ENCODE peak calls at places on chromosomes 4 and X, in five cellular contexts. V, P, R, L and D are unnamed samples.

GRCh38 chrX:6959006-6959405 is 188.5 kb upstream of the STS start:
- DNase-seq in V (no peak), P (no peak), R (no peak), L (no peak), D (no peak)

GRCh38 chrX:153494541-153495361 is at the start of gene BGN:
- DNase-seq in V (peak), P (no peak), R (peak), L (peak), D (peak)

GRCh38 chr4:65535128-65535527 is 135.2 kb downstream of the EPHA5 start:
- DNase-seq in V (no peak), P (no peak), R (peak), L (no peak), D (no peak)

GRCh38 chr4:152535236-152535902 is 523 bp downstream of the FBXW7 start:
- DNase-seq in V (no peak), P (peak), R (no peak), L (peak), D (no peak)

GRCh38 chr4:28600958-28601357 is 1740.3 kb downstream of the STIM2 start:
- DNase-seq in V (no peak), P (no peak), R (no peak), L (no peak), D (no peak)

GRCh38 chr4:142406051-142406549 is 440.0 kb downstream of the INPP4B start:
- DNase-seq in V (no peak), P (no peak), R (peak), L (no peak), D (peak)

GRCh38 chr4:121256346-121256745 is 92.2 kb upstream of the TNIP3 start:
- DNase-seq in V (peak), P (no peak), R (peak), L (peak), D (peak)

GRCh38 chr4:189128341-189128740 is 812.3 kb upstream of the FRG1 start:
- DNase-seq in V (no peak), P (no peak), R (no peak), L (no peak), D (no peak)

GRCh38 chr4:53119685-53120084 is 246.2 kb downstream of the SCFD2 start:
- DNase-seq in V (peak), P (no peak), R (peak), L (no peak), D (peak)

GRCh38 chr4:186695392-186695791 is 28.3 kb downstream of the FAT1 start:
- DNase-seq in V (no peak), P (no peak), R (no peak), L (no peak), D (no peak)

GRCh38 chrX:132022115-132022862 is 813 bp upstream of the STK26 start:
- DNase-seq in V (no peak), P (no peak), R (no peak), L (no peak), D (no peak)

GRCh38 chrX:129653985-129654651 is 638 bp downstream of the APLN start:
- DNase-seq in V (no peak), P (no peak), R (peak), L (peak), D (peak)

GRCh38 chr4:173325007-173325736 is 9.0 kb downstream of the HMGB2 start:
- DNase-seq in V (no peak), P (no peak), R (no peak), L (no peak), D (no peak)

GRCh38 chr4:141501395-141501794 is 135.0 kb upstream of the IL15 start:
- DNase-seq in V (no peak), P (no peak), R (no peak), L (no peak), D (peak)

GRCh38 chr4:20249333-20249732 is 2.4 kb upstream of the SLIT2 start:
- DNase-seq in V (peak), P (no peak), R (peak), L (no peak), D (peak)

GRCh38 chr4:170423137-170423536 is 333.4 kb upstream of the AADAT start:
- DNase-seq in V (no peak), P (no peak), R (peak), L (no peak), D (peak)

GRCh38 chrX:21612154-21612553 is 46.0 kb downstream of the KLHL34 start:
- DNase-seq in V (no peak), P (no peak), R (no peak), L (no peak), D (no peak)

GRCh38 chrX:318739-319578 is at the start of gene GTPBP6:
- DNase-seq in V (peak), P (peak), R (peak), L (peak), D (peak)

GRCh38 chr4:83582289-83582756 is 46.4 kb downstream of the GPAT3 start:
- DNase-seq in V (no peak), P (peak), R (peak), L (no peak), D (no peak)

GRCh38 chr4:17173300-17173699 is 274.9 kb upstream of the LDB2 start:
- DNase-seq in V (no peak), P (no peak), R (no peak), L (no peak), D (no peak)

GRCh38 chr4:140296871-140297570 is 76.4 kb upstream of the SCOC start:
- DNase-seq in V (no peak), P (no peak), R (peak), L (no peak), D (peak)

GRCh38 chr4:4364486-4365208 is 22.3 kb upstream of the NSG1 start:
- DNase-seq in V (no peak), P (no peak), R (no peak), L (no peak), D (no peak)

GRCh38 chr4:69861756-69862155 is 1.8 kb upstream of the SULT1E1 start:
- DNase-seq in V (no peak), P (no peak), R (no peak), L (no peak), D (peak)

GRCh38 chr4:158033416-158033863 is 139.4 kb downstream of the GASK1B start:
- DNase-seq in V (no peak), P (no peak), R (peak), L (no peak), D (peak)

GRCh38 chr4:100165809-100166208 is 24.5 kb downstream of the DDIT4L start:
- DNase-seq in V (no peak), P (no peak), R (peak), L (no peak), D (peak)

GRCh38 chr4:188452097-188452496 is 312.9 kb downstream of the TRIML1 start:
- DNase-seq in V (no peak), P (no peak), R (no peak), L (no peak), D (no peak)

GRCh38 chr4:138049350-138049749 is 192.8 kb downstream of the SLC7A11 start:
- DNase-seq in V (no peak), P (no peak), R (peak), L (no peak), D (peak)

GRCh38 chrX:150199803-150200202 is 163.3 kb upstream of the MAMLD1 start:
- DNase-seq in V (no peak), P (no peak), R (no peak), L (no peak), D (no peak)

GRCh38 chr4:79273918-79274317 is 51.9 kb downstream of the NAA11 start:
- DNase-seq in V (no peak), P (no peak), R (no peak), L (no peak), D (no peak)

GRCh38 chr4:17721496-17722360 is 59.7 kb downstream of the FAM184B start:
- DNase-seq in V (peak), P (no peak), R (peak), L (no peak), D (peak)

GRCh38 chr4:137677851-137678250 is 145.6 kb upstream of the PCDH18 start:
- DNase-seq in V (peak), P (no peak), R (peak), L (no peak), D (peak)